ENCODE peak calls at places on chromosomes 1 and 21, in four cellular contexts. Z, H, O and G are unnamed samples.

GRCh38 chr1:181632960-181633359 is 149.6 kb downstream of the CACNA1E start:
- DNase-seq in Z (no peak), H (no peak), O (no peak), G (no peak)

GRCh38 chr1:178266619-178267066 is 172.7 kb downstream of the RASAL2 start:
- DNase-seq in Z (no peak), H (no peak), O (no peak), G (no peak)

GRCh38 chr1:199242162-199242561 is 603.3 kb downstream of the PTPRC start:
- DNase-seq in Z (no peak), H (no peak), O (no peak), G (no peak)

GRCh38 chr1:101388904-101389546 is 152.2 kb downstream of the S1PR1 start:
- DNase-seq in Z (no peak), H (no peak), O (no peak), G (no peak)

GRCh38 chr1:239550178-239550577 is 163.8 kb downstream of the CHRM3 start:
- DNase-seq in Z (no peak), H (no peak), O (no peak), G (no peak)

GRCh38 chr1:191320062-191320461 is 838.2 kb upstream of the RGS18 start:
- DNase-seq in Z (no peak), H (no peak), O (no peak), G (no peak)

GRCh38 chr1:81430955-81431646 is 369.6 kb upstream of the ADGRL2 start:
- DNase-seq in Z (no peak), H (no peak), O (no peak), G (no peak)

GRCh38 chr21:28086861-28087581 is 905.7 kb downstream of the LTN1 start:
- DNase-seq in Z (no peak), H (no peak), O (no peak), G (no peak)

GRCh38 chr1:227893696-227894305 is 53.9 kb downstream of the WNT9A start:
- DNase-seq in Z (no peak), H (no peak), O (no peak), G (no peak)

GRCh38 chr1:87330201-87330953 is 1.7 kb downstream of the LMO4 start:
- DNase-seq in Z (peak), H (no peak), O (no peak), G (no peak)

GRCh38 chr1:85330206-85330605 is 53.8 kb upstream of the BCL10 start:
- DNase-seq in Z (no peak), H (no peak), O (no peak), G (no peak)

GRCh38 chr1:94527447-94528031 is 14.0 kb downstream of the F3 start:
- DNase-seq in Z (no peak), H (no peak), O (no peak), G (no peak)

GRCh38 chr1:15173863-15174614 is 20.5 kb downstream of the TMEM51 start:
- DNase-seq in Z (no peak), H (no peak), O (no peak), G (no peak)

GRCh38 chr1:157411064-157411463 is 141.3 kb downstream of the FCRL5 start:
- DNase-seq in Z (no peak), H (no peak), O (no peak), G (no peak)

GRCh38 chr1:3459051-3459908 is 4.8 kb downstream of the ARHGEF16 start:
- DNase-seq in Z (no peak), H (no peak), O (no peak), G (no peak)

GRCh38 chr1:74937176-74937575 is 197.0 kb upstream of the LHX8 start:
- DNase-seq in Z (no peak), H (no peak), O (no peak), G (no peak)

GRCh38 chr1:83692524-83693336 is 306.2 kb downstream of the TTLL7 start:
- DNase-seq in Z (no peak), H (no peak), O (no peak), G (no peak)

GRCh38 chr1:204408074-204408507 is 3.5 kb downstream of the PPP1R15B start:
- DNase-seq in Z (peak), H (peak), O (peak), G (peak)

GRCh38 chr1:59199734-59200376 is 97.0 kb upstream of the FGGY start:
- DNase-seq in Z (no peak), H (no peak), O (no peak), G (no peak)

GRCh38 chr1:161119017-161119378 is 1.1 kb downstream of the NIT1 start:
- DNase-seq in Z (no peak), H (no peak), O (no peak), G (no peak)

GRCh38 chr1:223631367-223631977 is 34.0 kb downstream of the CAPN8 start:
- DNase-seq in Z (no peak), H (no peak), O (no peak), G (no peak)

GRCh38 chr21:14879458-14879857 is 185.3 kb downstream of the NRIP1 start:
- DNase-seq in Z (no peak), H (no peak), O (no peak), G (no peak)

GRCh38 chr1:39003787-39004186 is 12.7 kb downstream of the AKIRIN1 start:
- DNase-seq in Z (no peak), H (no peak), O (no peak), G (no peak)

GRCh38 chr1:151816964-151817730 is 11.9 kb upstream of the LINGO4 start:
- DNase-seq in Z (no peak), H (no peak), O (no peak), G (no peak)

GRCh38 chr1:64540265-64540791 is 70.4 kb downstream of the CACHD1 start:
- DNase-seq in Z (no peak), H (no peak), O (no peak), G (no peak)

GRCh38 chr21:45269861-45270260 is 17.8 kb downstream of the POFUT2 start:
- DNase-seq in Z (no peak), H (no peak), O (no peak), G (no peak)

GRCh38 chr1:21607549-21608529 is 61.3 kb downstream of the RAP1GAP start:
- DNase-seq in Z (no peak), H (peak), O (peak), G (no peak)

GRCh38 chr21:43644609-43645008 is 14.7 kb downstream of the HSF2BP start:
- DNase-seq in Z (peak), H (no peak), O (no peak), G (no peak)

GRCh38 chr21:29677326-29677725 is 262.5 kb downstream of the GRIK1 start:
- DNase-seq in Z (no peak), H (no peak), O (no peak), G (no peak)

GRCh38 chr1:117527566-117528102 is 78.2 kb upstream of the TENT5C start:
- DNase-seq in Z (no peak), H (no peak), O (no peak), G (no peak)

GRCh38 chr1:3029991-3030662 is 8.9 kb downstream of the ACTRT2 start:
- DNase-seq in Z (no peak), H (no peak), O (no peak), G (no peak)

GRCh38 chr1:205998457-205999241 is 4.5 kb downstream of the RAB7B start:
- DNase-seq in Z (peak), H (no peak), O (no peak), G (no peak)

GRCh38 chr1:19344372-19344810 is 32.3 kb downstream of the SLC66A1 start:
- DNase-seq in Z (peak), H (peak), O (peak), G (no peak)

GRCh38 chr1:45013551-45014209 is 1.6 kb downstream of the UROD start:
- DNase-seq in Z (no peak), H (no peak), O (no peak), G (no peak)

GRCh38 chr1:76240321-76240720 is 165.8 kb downstream of the ST6GALNAC3 start:
- DNase-seq in Z (no peak), H (no peak), O (no peak), G (no peak)

GRCh38 chr1:221809101-221810029 is 67.5 kb upstream of the DUSP10 start:
- DNase-seq in Z (no peak), H (no peak), O (no peak), G (no peak)

GRCh38 chr1:235708390-235708962 is 58.9 kb upstream of the GNG4 start:
- DNase-seq in Z (no peak), H (no peak), O (no peak), G (no peak)

GRCh38 chr1:229199892-229200291 is 71.0 kb upstream of the RAB4A start:
- DNase-seq in Z (no peak), H (no peak), O (no peak), G (no peak)

GRCh38 chr21:17921579-17922530 is 102.7 kb upstream of the C21orf91 start:
- DNase-seq in Z (no peak), H (no peak), O (no peak), G (no peak)